ENCODE peak calls at places on chromosomes 16 and 17, in nine cellular contexts. One of them, this sample, is unnamed.

GRCh38 chr16:87206646-87207451 is 110.3 kb downstream of the C16orf95 start:
- DNase-seq in skeletal muscle cell: peak
- DNase-seq in PC-3: peak
- DNase-seq in activated CD8-positive, alpha-beta memory T cell treated with anti-CD3 and anti-CD28 coated beads for 48 hours: no peak
- DNase-seq in HepG2: no peak
- DNase-seq in activated CD4-positive, alpha-beta T cell treated with anti-CD3 and anti-CD28 coated beads for 48 hours: no peak
- DNase-seq in stimulated activated CD4-positive, alpha-beta T cell treated with anti-CD3 and anti-CD28 coated beads, Interleukin-2, amount 100 ng/mL, for 4 hours: no peak
- DNase-seq in iPS DF 19.7: no peak
- DNase-seq in H7: no peak
- DNase-seq in this sample: no peak

GRCh38 chr16:11258553-11259287 is 2.7 kb upstream of the SOCS1 start:
- DNase-seq in skeletal muscle cell: no peak
- DNase-seq in PC-3: no peak
- DNase-seq in activated CD8-positive, alpha-beta memory T cell treated with anti-CD3 and anti-CD28 coated beads for 48 hours: no peak
- DNase-seq in HepG2: peak
- DNase-seq in activated CD4-positive, alpha-beta T cell treated with anti-CD3 and anti-CD28 coated beads for 48 hours: peak
- DNase-seq in stimulated activated CD4-positive, alpha-beta T cell treated with anti-CD3 and anti-CD28 coated beads, Interleukin-2, amount 100 ng/mL, for 4 hours: no peak
- DNase-seq in iPS DF 19.7: no peak
- DNase-seq in H7: no peak
- DNase-seq in this sample: no peak

GRCh38 chr16:69747115-69747514 is 7.6 kb downstream of the NOB1 start:
- DNase-seq in skeletal muscle cell: no peak
- DNase-seq in PC-3: no peak
- DNase-seq in activated CD8-positive, alpha-beta memory T cell treated with anti-CD3 and anti-CD28 coated beads for 48 hours: no peak
- DNase-seq in HepG2: no peak
- DNase-seq in activated CD4-positive, alpha-beta T cell treated with anti-CD3 and anti-CD28 coated beads for 48 hours: no peak
- DNase-seq in stimulated activated CD4-positive, alpha-beta T cell treated with anti-CD3 and anti-CD28 coated beads, Interleukin-2, amount 100 ng/mL, for 4 hours: no peak
- DNase-seq in iPS DF 19.7: no peak
- DNase-seq in H7: no peak
- DNase-seq in this sample: no peak

GRCh38 chr17:77833769-77834168 is 124.7 kb upstream of the TNRC6C start:
- DNase-seq in skeletal muscle cell: no peak
- DNase-seq in PC-3: no peak
- DNase-seq in activated CD8-positive, alpha-beta memory T cell treated with anti-CD3 and anti-CD28 coated beads for 48 hours: no peak
- DNase-seq in HepG2: no peak
- DNase-seq in activated CD4-positive, alpha-beta T cell treated with anti-CD3 and anti-CD28 coated beads for 48 hours: no peak
- DNase-seq in stimulated activated CD4-positive, alpha-beta T cell treated with anti-CD3 and anti-CD28 coated beads, Interleukin-2, amount 100 ng/mL, for 4 hours: no peak
- DNase-seq in iPS DF 19.7: no peak
- DNase-seq in H7: no peak
- DNase-seq in this sample: peak

GRCh38 chr16:66387817-66388332 is 21.4 kb downstream of the CDH5 start:
- DNase-seq in skeletal muscle cell: no peak
- DNase-seq in PC-3: no peak
- DNase-seq in activated CD8-positive, alpha-beta memory T cell treated with anti-CD3 and anti-CD28 coated beads for 48 hours: no peak
- DNase-seq in HepG2: peak
- DNase-seq in activated CD4-positive, alpha-beta T cell treated with anti-CD3 and anti-CD28 coated beads for 48 hours: no peak
- DNase-seq in stimulated activated CD4-positive, alpha-beta T cell treated with anti-CD3 and anti-CD28 coated beads, Interleukin-2, amount 100 ng/mL, for 4 hours: no peak
- DNase-seq in iPS DF 19.7: no peak
- DNase-seq in H7: no peak
- DNase-seq in this sample: no peak

GRCh38 chr17:44738214-44738906 is 20.4 kb upstream of the ADAM11 start:
- DNase-seq in skeletal muscle cell: no peak
- DNase-seq in PC-3: no peak
- DNase-seq in activated CD8-positive, alpha-beta memory T cell treated with anti-CD3 and anti-CD28 coated beads for 48 hours: no peak
- DNase-seq in HepG2: no peak
- DNase-seq in activated CD4-positive, alpha-beta T cell treated with anti-CD3 and anti-CD28 coated beads for 48 hours: no peak
- DNase-seq in stimulated activated CD4-positive, alpha-beta T cell treated with anti-CD3 and anti-CD28 coated beads, Interleukin-2, amount 100 ng/mL, for 4 hours: no peak
- DNase-seq in iPS DF 19.7: peak
- DNase-seq in H7: no peak
- DNase-seq in this sample: no peak

GRCh38 chr17:67243284-67243683 is 1.7 kb downstream of the HELZ start:
- DNase-seq in skeletal muscle cell: no peak
- DNase-seq in PC-3: no peak
- DNase-seq in activated CD8-positive, alpha-beta memory T cell treated with anti-CD3 and anti-CD28 coated beads for 48 hours: no peak
- DNase-seq in HepG2: no peak
- DNase-seq in activated CD4-positive, alpha-beta T cell treated with anti-CD3 and anti-CD28 coated beads for 48 hours: no peak
- DNase-seq in stimulated activated CD4-positive, alpha-beta T cell treated with anti-CD3 and anti-CD28 coated beads, Interleukin-2, amount 100 ng/mL, for 4 hours: no peak
- DNase-seq in iPS DF 19.7: no peak
- DNase-seq in H7: no peak
- DNase-seq in this sample: no peak

GRCh38 chr16:88672776-88673175 is 9.9 kb upstream of the MVD start:
- DNase-seq in skeletal muscle cell: no peak
- DNase-seq in PC-3: no peak
- DNase-seq in activated CD8-positive, alpha-beta memory T cell treated with anti-CD3 and anti-CD28 coated beads for 48 hours: no peak
- DNase-seq in HepG2: no peak
- DNase-seq in activated CD4-positive, alpha-beta T cell treated with anti-CD3 and anti-CD28 coated beads for 48 hours: no peak
- DNase-seq in stimulated activated CD4-positive, alpha-beta T cell treated with anti-CD3 and anti-CD28 coated beads, Interleukin-2, amount 100 ng/mL, for 4 hours: no peak
- DNase-seq in iPS DF 19.7: peak
- DNase-seq in H7: peak
- DNase-seq in this sample: no peak

GRCh38 chr17:50686494-50687199 is 21.1 kb downstream of the ANKRD40 start:
- DNase-seq in skeletal muscle cell: no peak
- DNase-seq in PC-3: peak
- DNase-seq in activated CD8-positive, alpha-beta memory T cell treated with anti-CD3 and anti-CD28 coated beads for 48 hours: no peak
- DNase-seq in HepG2: peak
- DNase-seq in activated CD4-positive, alpha-beta T cell treated with anti-CD3 and anti-CD28 coated beads for 48 hours: no peak
- DNase-seq in stimulated activated CD4-positive, alpha-beta T cell treated with anti-CD3 and anti-CD28 coated beads, Interleukin-2, amount 100 ng/mL, for 4 hours: no peak
- DNase-seq in iPS DF 19.7: no peak
- DNase-seq in H7: peak
- DNase-seq in this sample: peak

GRCh38 chr17:15945493-15946209 is 721 bp downstream of the ADORA2B start:
- DNase-seq in skeletal muscle cell: no peak
- DNase-seq in PC-3: no peak
- DNase-seq in activated CD8-positive, alpha-beta memory T cell treated with anti-CD3 and anti-CD28 coated beads for 48 hours: no peak
- DNase-seq in HepG2: no peak
- DNase-seq in activated CD4-positive, alpha-beta T cell treated with anti-CD3 and anti-CD28 coated beads for 48 hours: peak
- DNase-seq in stimulated activated CD4-positive, alpha-beta T cell treated with anti-CD3 and anti-CD28 coated beads, Interleukin-2, amount 100 ng/mL, for 4 hours: peak
- DNase-seq in iPS DF 19.7: no peak
- DNase-seq in H7: peak
- DNase-seq in this sample: no peak

GRCh38 chr16:48053346-48053745 is 102.4 kb downstream of the ABCC12 start:
- DNase-seq in skeletal muscle cell: peak
- DNase-seq in PC-3: peak
- DNase-seq in activated CD8-positive, alpha-beta memory T cell treated with anti-CD3 and anti-CD28 coated beads for 48 hours: no peak
- DNase-seq in HepG2: no peak
- DNase-seq in activated CD4-positive, alpha-beta T cell treated with anti-CD3 and anti-CD28 coated beads for 48 hours: no peak
- DNase-seq in stimulated activated CD4-positive, alpha-beta T cell treated with anti-CD3 and anti-CD28 coated beads, Interleukin-2, amount 100 ng/mL, for 4 hours: no peak
- DNase-seq in iPS DF 19.7: no peak
- DNase-seq in H7: peak
- DNase-seq in this sample: peak

GRCh38 chr16:18800674-18801196 is 614 bp downstream of the ARL6IP1 start:
- DNase-seq in skeletal muscle cell: no peak
- DNase-seq in PC-3: no peak
- DNase-seq in activated CD8-positive, alpha-beta memory T cell treated with anti-CD3 and anti-CD28 coated beads for 48 hours: no peak
- DNase-seq in HepG2: no peak
- DNase-seq in activated CD4-positive, alpha-beta T cell treated with anti-CD3 and anti-CD28 coated beads for 48 hours: peak
- DNase-seq in stimulated activated CD4-positive, alpha-beta T cell treated with anti-CD3 and anti-CD28 coated beads, Interleukin-2, amount 100 ng/mL, for 4 hours: no peak
- DNase-seq in iPS DF 19.7: no peak
- DNase-seq in H7: peak
- DNase-seq in this sample: peak

GRCh38 chr16:66508261-66508913 is 41.5 kb downstream of the TK2 start:
- DNase-seq in skeletal muscle cell: no peak
- DNase-seq in PC-3: peak
- DNase-seq in activated CD8-positive, alpha-beta memory T cell treated with anti-CD3 and anti-CD28 coated beads for 48 hours: no peak
- DNase-seq in HepG2: no peak
- DNase-seq in activated CD4-positive, alpha-beta T cell treated with anti-CD3 and anti-CD28 coated beads for 48 hours: no peak
- DNase-seq in stimulated activated CD4-positive, alpha-beta T cell treated with anti-CD3 and anti-CD28 coated beads, Interleukin-2, amount 100 ng/mL, for 4 hours: no peak
- DNase-seq in iPS DF 19.7: no peak
- DNase-seq in H7: no peak
- DNase-seq in this sample: no peak

GRCh38 chr17:60145006-60145935 is 4.5 kb upstream of the CA4 start:
- DNase-seq in skeletal muscle cell: no peak
- DNase-seq in PC-3: peak
- DNase-seq in activated CD8-positive, alpha-beta memory T cell treated with anti-CD3 and anti-CD28 coated beads for 48 hours: no peak
- DNase-seq in HepG2: no peak
- DNase-seq in activated CD4-positive, alpha-beta T cell treated with anti-CD3 and anti-CD28 coated beads for 48 hours: no peak
- DNase-seq in stimulated activated CD4-positive, alpha-beta T cell treated with anti-CD3 and anti-CD28 coated beads, Interleukin-2, amount 100 ng/mL, for 4 hours: no peak
- DNase-seq in iPS DF 19.7: no peak
- DNase-seq in H7: peak
- DNase-seq in this sample: no peak

GRCh38 chr17:65987988-65988387 is 203.9 kb downstream of the CEP112 start:
- DNase-seq in skeletal muscle cell: no peak
- DNase-seq in PC-3: peak
- DNase-seq in activated CD8-positive, alpha-beta memory T cell treated with anti-CD3 and anti-CD28 coated beads for 48 hours: no peak
- DNase-seq in HepG2: peak
- DNase-seq in activated CD4-positive, alpha-beta T cell treated with anti-CD3 and anti-CD28 coated beads for 48 hours: no peak
- DNase-seq in stimulated activated CD4-positive, alpha-beta T cell treated with anti-CD3 and anti-CD28 coated beads, Interleukin-2, amount 100 ng/mL, for 4 hours: no peak
- DNase-seq in iPS DF 19.7: peak
- DNase-seq in H7: peak
- DNase-seq in this sample: peak

GRCh38 chr16:503150-504071 is 24.1 kb upstream of the CAPN15 start:
- DNase-seq in skeletal muscle cell: no peak
- DNase-seq in PC-3: no peak
- DNase-seq in activated CD8-positive, alpha-beta memory T cell treated with anti-CD3 and anti-CD28 coated beads for 48 hours: no peak
- DNase-seq in HepG2: no peak
- DNase-seq in activated CD4-positive, alpha-beta T cell treated with anti-CD3 and anti-CD28 coated beads for 48 hours: no peak
- DNase-seq in stimulated activated CD4-positive, alpha-beta T cell treated with anti-CD3 and anti-CD28 coated beads, Interleukin-2, amount 100 ng/mL, for 4 hours: no peak
- DNase-seq in iPS DF 19.7: no peak
- DNase-seq in H7: no peak
- DNase-seq in this sample: no peak

GRCh38 chr17:63151981-63152523 is 186.0 kb downstream of the TANC2 start:
- DNase-seq in skeletal muscle cell: no peak
- DNase-seq in PC-3: no peak
- DNase-seq in activated CD8-positive, alpha-beta memory T cell treated with anti-CD3 and anti-CD28 coated beads for 48 hours: no peak
- DNase-seq in HepG2: no peak
- DNase-seq in activated CD4-positive, alpha-beta T cell treated with anti-CD3 and anti-CD28 coated beads for 48 hours: no peak
- DNase-seq in stimulated activated CD4-positive, alpha-beta T cell treated with anti-CD3 and anti-CD28 coated beads, Interleukin-2, amount 100 ng/mL, for 4 hours: no peak
- DNase-seq in iPS DF 19.7: no peak
- DNase-seq in H7: no peak
- DNase-seq in this sample: no peak

GRCh38 chr17:41835800-41836549 is at the start of gene NT5C3B:
- DNase-seq in skeletal muscle cell: no peak
- DNase-seq in PC-3: peak
- DNase-seq in activated CD8-positive, alpha-beta memory T cell treated with anti-CD3 and anti-CD28 coated beads for 48 hours: peak
- DNase-seq in HepG2: peak
- DNase-seq in activated CD4-positive, alpha-beta T cell treated with anti-CD3 and anti-CD28 coated beads for 48 hours: peak
- DNase-seq in stimulated activated CD4-positive, alpha-beta T cell treated with anti-CD3 and anti-CD28 coated beads, Interleukin-2, amount 100 ng/mL, for 4 hours: peak
- DNase-seq in iPS DF 19.7: no peak
- DNase-seq in H7: peak
- DNase-seq in this sample: peak

GRCh38 chr17:69857412-69857835 is 217.6 kb upstream of the KCNJ16 start:
- DNase-seq in skeletal muscle cell: peak
- DNase-seq in PC-3: peak
- DNase-seq in activated CD8-positive, alpha-beta memory T cell treated with anti-CD3 and anti-CD28 coated beads for 48 hours: no peak
- DNase-seq in HepG2: no peak
- DNase-seq in activated CD4-positive, alpha-beta T cell treated with anti-CD3 and anti-CD28 coated beads for 48 hours: no peak
- DNase-seq in stimulated activated CD4-positive, alpha-beta T cell treated with anti-CD3 and anti-CD28 coated beads, Interleukin-2, amount 100 ng/mL, for 4 hours: no peak
- DNase-seq in iPS DF 19.7: no peak
- DNase-seq in H7: no peak
- DNase-seq in this sample: no peak

This sample was measured in Caco-2.